ENCODE peak calls at places on chromosomes 3 and 15, in four cellular contexts. B is esophagus muscularis mucosa, N is GM23338, R is sigmoid colon. L is an unnamed sample. For H3K36me3, the result is how much of the 10 kb centered on the place peaks cover.

GRCh38 chr3:46926871-46927717 is 49.5 kb downstream of the CCDC12 start:
- DNase-seq in B (no peak), N (no peak), R (peak), L (no peak)

GRCh38 chr15:80619677-80620076 is 75.4 kb upstream of the ABHD17C start:
- DNase-seq in B (peak), N (no peak), R (no peak), L (peak)

GRCh38 chr15:60703196-60703933 is 224.4 kb upstream of the ICE2 start:
- DNase-seq in B (no peak), N (no peak), R (no peak), L (no peak)

GRCh38 chr15:48962662-48963523 is 826 bp downstream of the SHC4 start:
- DNase-seq in B (no peak), N (peak), R (peak), L (no peak)

GRCh38 chr15:59543721-59544547 is 67.6 kb upstream of the GCNT3 start:
- DNase-seq in B (no peak), N (no peak), R (peak), L (no peak)

GRCh38 chr3:76582632-76583378 is 457.1 kb upstream of the ROBO2 start:
- DNase-seq in B (no peak), N (no peak), R (no peak), L (no peak)

GRCh38 chr3:178966299-178967183 is 105.1 kb downstream of the ZMAT3 start:
- DNase-seq in B (no peak), N (peak), R (no peak), L (peak)

GRCh38 chr15:47523669-47524068 is 193.6 kb upstream of the SEMA6D start:
- DNase-seq in B (no peak), N (no peak), R (no peak), L (no peak)

GRCh38 chr3:71185733-71186455 is 397.6 kb downstream of the FOXP1 start:
- DNase-seq in B (no peak), N (no peak), R (no peak), L (no peak)

GRCh38 chr3:173747427-173747826 is 349.9 kb downstream of the NLGN1 start:
- DNase-seq in B (no peak), N (no peak), R (no peak), L (no peak)

GRCh38 chr3:127556565-127556964 is 34.0 kb downstream of the TPRA1 start:
- DNase-seq in B (no peak), N (peak), R (no peak), L (no peak)

GRCh38 chr15:62976301-62976842 is 66.2 kb upstream of the TPM1 start:
- DNase-seq in B (no peak), N (no peak), R (no peak), L (no peak)

GRCh38 chr15:44738340-44738984 is 2.1 kb downstream of the TRIM69 start:
- DNase-seq in B (no peak), N (peak), R (no peak), L (peak)

GRCh38 chr15:44231842-44232241 is 36.8 kb upstream of the FRMD5 start:
- DNase-seq in B (no peak), N (no peak), R (no peak), L (no peak)

GRCh38 chr3:179840985-179841384 is 188.1 kb downstream of the USP13 start:
- DNase-seq in B (no peak), N (no peak), R (no peak), L (no peak)

GRCh38 chr15:101049282-101049681 is 130.1 kb downstream of the LRRK1 start:
- DNase-seq in B (peak), N (no peak), R (peak), L (no peak)

GRCh38 chr15:45714501-45715488 is 80.0 kb downstream of the SQOR start:
- DNase-seq in B (no peak), N (peak), R (peak), L (peak)

GRCh38 chr15:72086010-72086697 is 31.8 kb downstream of the MYO9A start:
- DNase-seq in B (no peak), N (no peak), R (no peak), L (no peak)

GRCh38 chr15:46768287-46768686 is 949.0 kb upstream of the SEMA6D start:
- DNase-seq in B (no peak), N (peak), R (no peak), L (no peak)

GRCh38 chr15:63501256-63502089 is 2.9 kb upstream of the USP3 start:
- DNase-seq in B (no peak), N (peak), R (peak), L (peak)

GRCh38 chr3:168034152-168034928 is 61.4 kb downstream of the GOLIM4 start:
- DNase-seq in B (no peak), N (no peak), R (no peak), L (no peak)

GRCh38 chr3:94965867-94966471 is 903.1 kb downstream of the NSUN3 start:
- DNase-seq in B (no peak), N (no peak), R (no peak), L (no peak)

GRCh38 chr3:123423026-123423425 is 25.9 kb downstream of the ADCY5 start:
- DNase-seq in B (no peak), N (no peak), R (no peak), L (no peak)

GRCh38 chr3:185648396-185648795 is 62.3 kb downstream of the SENP2 start:
- DNase-seq in B (no peak), N (no peak), R (peak), L (no peak)

GRCh38 chr15:56693761-56694160 is 39.5 kb downstream of the ZNF280D start:
- DNase-seq in B (no peak), N (no peak), R (no peak), L (no peak)

GRCh38 chr15:63476229-63476632 is 28.2 kb upstream of the USP3 start:
- DNase-seq in B (no peak), N (no peak), R (no peak), L (peak)

GRCh38 chr15:73972984-73973682 is 19.0 kb downstream of the STOML1 start:
- DNase-seq in B (peak), N (peak), R (peak), L (peak)

GRCh38 chr3:17553080-17553479 is 189.4 kb downstream of the TBC1D5 start:
- DNase-seq in B (no peak), N (no peak), R (no peak), L (no peak)

GRCh38 chr3:177680442-177680821 is 483.1 kb upstream of the TBL1XR1 start:
- DNase-seq in B (no peak), N (no peak), R (no peak), L (no peak)

GRCh38 chr3:42476225-42477160 is 25.9 kb upstream of the VIPR1 start:
- DNase-seq in B (peak), N (no peak), R (no peak), L (no peak)

GRCh38 chr3:133574260-133574881 is 885 bp downstream of the CDV3 start:
- DNase-seq in B (no peak), N (peak), R (peak), L (peak)

GRCh38 chr3:69558912-69559311 is 173.0 kb upstream of the FRMD4B start:
- DNase-seq in B (no peak), N (no peak), R (peak), L (no peak)

GRCh38 chr3:108103971-108104797 is 13.4 kb upstream of the CD47 start:
- DNase-seq in B (no peak), N (no peak), R (no peak), L (no peak)

GRCh38 chr3:151047636-151048035 is 37.8 kb upstream of the MED12L start:
- DNase-seq in B (no peak), N (peak), R (no peak), L (no peak)

GRCh38 chr15:92079047-92079446 is 225.5 kb downstream of the SLCO3A1 start:
- DNase-seq in B (no peak), N (peak), R (no peak), L (peak)

GRCh38 chr3:120331071-120331470 is 18.1 kb downstream of the LRRC58 start:
- DNase-seq in B (no peak), N (no peak), R (no peak), L (no peak)

GRCh38 chr3:61594144-61594977 is 33.0 kb downstream of the PTPRG start:
- DNase-seq in B (no peak), N (no peak), R (no peak), L (no peak)

GRCh38 chr3:128889139-128889894 is 9.9 kb downstream of the ACAD9 start:
- DNase-seq in B (no peak), N (no peak), R (no peak), L (no peak)

GRCh38 chr3:128882709-128883108 is 3.3 kb downstream of the ACAD9 start:
- DNase-seq in B (no peak), N (no peak), R (no peak), L (no peak)

GRCh38 chr3:128881576-128881975 is 2.2 kb downstream of the ACAD9 start:
- DNase-seq in B (no peak), N (no peak), R (no peak), L (no peak)

GRCh38 chr3:128879991-128880390 is 571 bp downstream of the ACAD9 start:
- DNase-seq in B (no peak), N (no peak), R (no peak), L (no peak)

DNA sequence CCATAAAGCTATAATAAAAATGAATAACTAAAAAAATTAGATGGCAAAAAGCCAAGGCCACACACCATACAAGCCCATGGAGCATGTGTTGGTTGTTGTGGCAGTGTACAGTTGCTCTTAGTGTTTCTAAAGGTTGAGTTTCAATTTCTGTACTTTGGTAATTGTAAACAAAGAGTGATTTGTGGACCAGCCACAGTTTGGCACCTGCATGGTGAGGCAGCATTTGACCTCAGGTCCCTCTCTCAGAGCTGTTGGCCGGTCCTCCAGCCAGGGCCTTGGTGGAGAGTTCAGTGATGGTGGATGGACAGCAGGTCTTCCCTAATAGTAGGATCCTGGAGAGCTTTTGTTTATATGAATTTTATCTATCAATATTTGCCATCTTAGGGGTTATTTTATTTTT is 5.6 kb downstream of the ACAD9 start:
- DNase-seq in B (no peak), N (no peak), R (peak), L (no peak)
- H3K36me3 ChIP-seq in B (under half), N (under half), R (under half), L (under half)

GRCh38 chr3:58666683-58667082 is at the start of gene FAM3D:
- DNase-seq in B (no peak), N (no peak), R (no peak), L (no peak)
- TF ChIP-seq POLR2AphosphoS5 in B (no peak), N (no peak), R (no peak), L (no peak)

DNA sequence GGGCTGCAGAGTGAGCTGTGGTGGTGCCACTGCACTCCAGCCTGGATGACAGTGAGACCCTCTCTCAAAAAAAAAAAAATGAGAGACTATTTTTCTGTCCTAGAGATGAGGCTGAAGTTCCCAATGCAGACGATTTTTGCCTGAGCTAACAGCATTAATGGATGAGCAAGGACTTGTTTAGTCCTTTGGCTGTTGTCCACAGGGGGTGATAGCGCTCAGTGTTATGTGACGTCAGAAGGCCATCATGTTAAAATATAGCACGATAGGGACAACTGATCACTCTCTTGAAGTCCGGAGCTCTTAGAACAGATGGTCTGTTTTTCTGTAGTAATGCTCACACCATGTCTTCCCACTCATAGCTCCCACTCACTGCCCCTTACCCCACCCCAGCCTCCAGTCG is 6.8 kb downstream of the TRNT1 start:
- DNase-seq in B (no peak), N (no peak), R (no peak), L (no peak)
- H3K36me3 ChIP-seq in B (under half), N (under half), R (under half), L (half or more)

GRCh38 chr3:162521669-162522068 is 1025.1 kb downstream of the OTOL1 start:
- DNase-seq in B (no peak), N (no peak), R (no peak), L (no peak)

GRCh38 chr3:162525791-162526190 is 1029.2 kb downstream of the OTOL1 start:
- DNase-seq in B (no peak), N (no peak), R (no peak), L (no peak)

DNA sequence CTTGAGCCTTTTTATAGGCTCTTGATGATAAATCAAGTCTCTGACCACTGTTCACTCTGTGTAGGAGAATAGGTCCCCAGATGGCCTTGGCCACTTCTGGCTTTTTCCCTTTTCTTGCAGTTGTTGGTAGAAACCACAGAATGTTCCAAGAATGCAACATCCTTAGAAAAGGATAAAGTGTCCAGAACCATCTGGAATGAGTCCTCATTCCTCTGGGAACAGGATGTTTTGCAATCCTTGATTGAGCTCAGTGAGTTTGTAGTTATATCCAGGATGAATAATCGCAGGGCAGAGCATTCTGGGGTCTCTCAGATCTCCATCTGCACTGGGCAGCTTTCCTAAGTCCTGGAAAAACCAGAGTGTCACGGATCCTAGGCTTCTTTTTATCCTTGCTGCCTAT is 1028.4 kb downstream of the OTOL1 start:
- DNase-seq in B (no peak), N (no peak), R (peak), L (no peak)
- TF ChIP-seq POLR2AphosphoS5 in B (no peak), N (no peak), R (peak), L (no peak)

DNA sequence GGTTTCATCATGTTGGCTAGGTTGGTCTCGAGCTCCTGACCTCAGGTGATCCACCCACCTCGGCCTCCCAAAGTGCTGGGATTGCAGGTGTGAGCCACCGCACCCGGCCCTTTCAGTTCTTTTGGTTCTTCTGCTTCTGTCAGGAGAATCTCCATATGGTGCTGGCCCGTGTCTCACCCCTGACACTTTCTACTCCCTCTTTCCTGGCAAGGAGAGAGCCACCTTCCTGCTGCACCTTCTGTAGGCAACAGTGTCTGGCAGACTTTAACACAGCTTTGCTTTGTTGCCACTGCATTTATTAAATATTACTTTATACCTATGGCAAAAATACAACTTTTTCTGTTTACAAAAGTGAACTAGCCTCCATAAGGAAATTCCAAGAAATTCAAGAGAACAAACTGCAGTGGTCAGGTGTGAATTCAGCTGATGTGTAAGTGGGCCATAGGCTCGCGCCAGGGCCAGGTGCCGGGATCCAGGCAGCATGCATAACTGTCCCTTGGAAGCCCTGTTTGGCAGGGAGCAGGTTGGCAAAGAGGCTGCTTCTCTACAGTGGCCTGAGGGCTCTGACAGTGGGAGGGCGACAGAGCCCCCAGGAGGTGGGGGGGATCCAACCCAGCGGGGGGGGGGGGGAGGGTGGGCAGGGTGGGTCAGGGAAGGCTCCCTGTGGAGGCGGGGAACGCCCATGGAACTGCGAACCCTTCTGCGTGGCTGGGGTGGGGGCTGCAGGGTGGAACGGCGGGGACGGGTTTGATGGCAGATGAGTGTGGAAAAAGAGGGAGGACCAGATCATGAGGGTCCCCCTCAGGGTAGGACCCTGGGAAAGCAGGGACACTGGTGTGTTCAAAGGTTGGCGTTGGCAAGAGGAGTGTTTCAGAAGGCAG is 21.1 kb downstream of the CTSH start:
- DNase-seq in B (peak), N (no peak), R (no peak), L (no peak)
- H3K36me3 ChIP-seq in B (half or more), N (under half), R (under half), L (half or more)

DNA sequence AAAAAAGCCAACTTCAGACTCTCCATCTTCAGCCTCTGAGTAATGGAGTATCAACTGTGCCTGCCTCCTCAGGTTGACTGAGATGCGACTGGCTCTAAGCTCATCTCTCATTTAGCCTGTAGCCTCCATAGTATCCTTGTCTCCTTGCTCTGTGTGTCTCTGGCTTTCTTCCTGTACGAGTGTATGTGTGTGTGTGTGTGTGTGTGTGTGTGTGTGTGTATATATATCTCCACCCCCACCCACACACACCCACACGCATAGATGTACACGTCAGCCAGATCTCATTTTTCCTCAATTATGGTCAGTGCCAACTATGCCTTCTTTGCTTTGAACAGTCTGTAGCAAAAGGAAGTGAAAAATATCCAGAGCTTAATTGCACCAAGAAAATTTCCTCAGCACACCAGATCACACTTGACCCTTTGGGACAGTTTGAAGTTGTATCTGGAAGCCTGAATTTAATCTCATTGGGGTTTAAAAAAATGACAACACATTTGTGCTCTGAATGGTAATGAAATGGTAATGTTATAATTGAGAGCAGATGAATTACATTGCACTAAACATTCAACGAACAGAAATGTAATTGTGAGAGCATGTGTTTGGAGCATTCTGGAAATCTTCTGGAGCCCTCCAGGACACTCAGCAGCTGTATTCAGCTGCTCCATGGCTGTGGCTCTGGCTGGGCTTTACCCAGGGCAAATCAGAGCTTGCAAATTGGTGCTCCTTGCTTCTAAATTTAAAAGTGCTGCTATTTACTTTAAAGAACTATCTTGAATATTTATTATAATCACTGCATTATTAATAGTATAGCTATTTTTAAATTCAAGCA is 63.6 kb downstream of the RYR3 start:
- DNase-seq in B (peak), N (no peak), R (no peak), L (no peak)
- TF ChIP-seq POLR2AphosphoS5 in B (no peak), N (no peak), R (no peak), L (no peak)

GRCh38 chr3:9439331-9439730 is 41.9 kb downstream of the SETD5 start:
- DNase-seq in B (no peak), N (no peak), R (no peak), L (no peak)
- H3K36me3 ChIP-seq in B (half or more), N (half or more), R (half or more), L (half or more)

GRCh38 chr3:79864077-79864476 is 96.3 kb upstream of the ROBO1 start:
- DNase-seq in B (no peak), N (no peak), R (no peak), L (no peak)
- TF ChIP-seq POLR2AphosphoS5 in B (no peak), N (no peak), R (no peak), L (no peak)

GRCh38 chr15:75153084-75153483 is 48.6 kb upstream of the C15orf39 start:
- DNase-seq in B (no peak), N (peak), R (no peak), L (peak)
- H3K36me3 ChIP-seq in B (under half), N (under half), R (under half), L (under half)